ENCODE peak calls at places on chromosomes 3 and 15, in nine cellular contexts. R, A, I, H, Q, N, B, P and W are unnamed samples.

GRCh38 chr3:4356225-4356540 is 53.0 kb downstream of the SETMAR start:
- DNase-seq in N (no peak), R (no peak), H (no peak), I (no peak), B (no peak), A (no peak), P (no peak), Q (no peak), W (no peak)

GRCh38 chr3:43105224-43105596 is 669 bp downstream of the POMGNT2 start:
- DNase-seq in Q (no peak), A (peak; percentile 22), N (no peak), I (no peak), H (peak; percentile 4), B (peak; percentile 6), P (no peak), R (peak; percentile 80), W (no peak)

GRCh38 chr3:14471690-14472089 is 68.5 kb downstream of the GRIP2 start:
- DNase-seq in A (no peak), P (no peak), R (no peak), Q (no peak), I (no peak), B (no peak), N (no peak), H (no peak), W (no peak)

GRCh38 chr15:40843885-40844542 is at the start of gene SPINT1:
- DNase-seq in A (peak; percentile 74), H (no peak), I (no peak), Q (no peak), N (no peak), R (peak; percentile 88), B (peak; percentile 16), P (peak; percentile 44), W (no peak)

GRCh38 chr3:10344147-10344943 is 23.4 kb upstream of the SEC13 start:
- DNase-seq in H (peak; percentile 43), R (peak; percentile 95), N (no peak), A (peak; percentile 86), I (peak; percentile 76), P (peak; percentile 41), B (peak; percentile 53), Q (peak; percentile 34), W (no peak)

GRCh38 chr3:149812165-149812605 is 830 bp upstream of the RNF13 start:
- DNase-seq in Q (no peak), H (no peak), N (peak; percentile 4), B (no peak), P (no peak), R (no peak), I (no peak), A (no peak), W (no peak)

GRCh38 chr15:38560456-38560926 is 4.1 kb downstream of the RASGRP1 start:
- DNase-seq in I (no peak), H (no peak), A (no peak), Q (no peak), N (no peak), B (no peak), R (no peak), P (no peak), W (no peak)

GRCh38 chr3:188690932-188691331 is 480.8 kb upstream of the TPRG1 start:
- DNase-seq in R (no peak), B (no peak), H (no peak), P (no peak), I (no peak), Q (no peak), N (no peak), A (no peak), W (no peak)

GRCh38 chr15:50562735-50563640 is 16.5 kb upstream of the USP50 start:
- DNase-seq in R (no peak), I (no peak), P (no peak), A (no peak), N (no peak), Q (no peak), B (no peak), H (no peak), W (no peak)

GRCh38 chr3:97232635-97233034 is 418.2 kb downstream of the EPHA6 start:
- DNase-seq in A (no peak), N (no peak), R (no peak), P (no peak), H (no peak), Q (no peak), B (no peak), I (no peak), W (no peak)

GRCh38 chr3:99549918-99550603 is 88.3 kb upstream of the COL8A1 start:
- DNase-seq in B (peak; percentile 14), I (no peak), N (no peak), R (no peak), H (no peak), A (no peak), Q (no peak), P (no peak), W (no peak)